ENCODE peak calls at places on chromosomes 11 and 22, in seven cellular contexts. One of them, this sample, is unnamed. For H3K4me1, the result is how much of the 10 kb centered on the place peaks cover.

GRCh38 chr11:11230802-11231562 is 122.1 kb downstream of the CSNK2A3 start:
- DNase-seq in A549: peak
- DNase-seq in uterus: no peak
- DNase-seq in adrenal gland: no peak
- DNase-seq in IMR-90: no peak
- DNase-seq in K562: peak
- DNase-seq in transverse colon: no peak
- DNase-seq in this sample: no peak

GRCh38 chr22:28442264-28442950 is 237.2 kb downstream of the TTC28 start:
- DNase-seq in transverse colon: peak
- DNase-seq in K562: peak
- DNase-seq in A549: no peak
- DNase-seq in uterus: peak
- DNase-seq in IMR-90: peak
- DNase-seq in adrenal gland: peak
- DNase-seq in this sample: peak

GRCh38 chr11:86443415-86443814 is 68.7 kb downstream of the CCDC81 start:
- DNase-seq in transverse colon: no peak
- DNase-seq in K562: no peak
- DNase-seq in A549: no peak
- DNase-seq in adrenal gland: no peak
- DNase-seq in uterus: no peak
- DNase-seq in IMR-90: no peak
- DNase-seq in this sample: no peak

GRCh38 chr11:18775492-18776292 is 15.9 kb downstream of the PTPN5 start:
- DNase-seq in K562: peak
- DNase-seq in adrenal gland: peak
- DNase-seq in IMR-90: peak
- DNase-seq in transverse colon: peak
- DNase-seq in A549: peak
- DNase-seq in uterus: no peak
- DNase-seq in this sample: peak

GRCh38 chr11:70578831-70579230 is 180.5 kb downstream of the CTTN start:
- DNase-seq in A549: no peak
- DNase-seq in adrenal gland: no peak
- DNase-seq in IMR-90: no peak
- DNase-seq in uterus: no peak
- DNase-seq in transverse colon: no peak
- DNase-seq in K562: no peak
- DNase-seq in this sample: no peak

GRCh38 chr11:14409891-14410290 is 50.9 kb upstream of the RRAS2 start:
- DNase-seq in IMR-90: no peak
- DNase-seq in adrenal gland: no peak
- DNase-seq in uterus: no peak
- DNase-seq in A549: no peak
- DNase-seq in transverse colon: no peak
- DNase-seq in K562: no peak
- DNase-seq in this sample: no peak

GRCh38 chr11:102012946-102013345 is 34.3 kb upstream of the CFAP300 start:
- DNase-seq in K562: no peak
- DNase-seq in A549: no peak
- DNase-seq in IMR-90: no peak
- DNase-seq in transverse colon: no peak
- DNase-seq in uterus: no peak
- DNase-seq in adrenal gland: no peak
- DNase-seq in this sample: no peak

GRCh38 chr11:44256673-44257291 is 53.2 kb downstream of the ALX4 start:
- DNase-seq in A549: no peak
- DNase-seq in uterus: no peak
- DNase-seq in adrenal gland: no peak
- DNase-seq in transverse colon: no peak
- DNase-seq in K562: no peak
- DNase-seq in IMR-90: no peak
- DNase-seq in this sample: no peak

GRCh38 chr22:49676230-49676629 is 151.4 kb downstream of the BRD1 start:
- DNase-seq in adrenal gland: no peak
- DNase-seq in transverse colon: no peak
- DNase-seq in K562: no peak
- DNase-seq in uterus: no peak
- DNase-seq in A549: no peak
- DNase-seq in IMR-90: no peak
- DNase-seq in this sample: no peak

GRCh38 chr11:74636633-74637184 is 44.3 kb downstream of the POLD3 start:
- DNase-seq in uterus: no peak
- DNase-seq in A549: peak
- DNase-seq in transverse colon: no peak
- DNase-seq in IMR-90: peak
- DNase-seq in adrenal gland: no peak
- DNase-seq in K562: peak
- DNase-seq in this sample: no peak

GRCh38 chr11:68574308-68574707 is 110.0 kb upstream of the GAL start:
- DNase-seq in IMR-90: peak
- DNase-seq in K562: no peak
- DNase-seq in adrenal gland: no peak
- DNase-seq in uterus: no peak
- DNase-seq in transverse colon: no peak
- DNase-seq in A549: no peak
- DNase-seq in this sample: no peak

DNA sequence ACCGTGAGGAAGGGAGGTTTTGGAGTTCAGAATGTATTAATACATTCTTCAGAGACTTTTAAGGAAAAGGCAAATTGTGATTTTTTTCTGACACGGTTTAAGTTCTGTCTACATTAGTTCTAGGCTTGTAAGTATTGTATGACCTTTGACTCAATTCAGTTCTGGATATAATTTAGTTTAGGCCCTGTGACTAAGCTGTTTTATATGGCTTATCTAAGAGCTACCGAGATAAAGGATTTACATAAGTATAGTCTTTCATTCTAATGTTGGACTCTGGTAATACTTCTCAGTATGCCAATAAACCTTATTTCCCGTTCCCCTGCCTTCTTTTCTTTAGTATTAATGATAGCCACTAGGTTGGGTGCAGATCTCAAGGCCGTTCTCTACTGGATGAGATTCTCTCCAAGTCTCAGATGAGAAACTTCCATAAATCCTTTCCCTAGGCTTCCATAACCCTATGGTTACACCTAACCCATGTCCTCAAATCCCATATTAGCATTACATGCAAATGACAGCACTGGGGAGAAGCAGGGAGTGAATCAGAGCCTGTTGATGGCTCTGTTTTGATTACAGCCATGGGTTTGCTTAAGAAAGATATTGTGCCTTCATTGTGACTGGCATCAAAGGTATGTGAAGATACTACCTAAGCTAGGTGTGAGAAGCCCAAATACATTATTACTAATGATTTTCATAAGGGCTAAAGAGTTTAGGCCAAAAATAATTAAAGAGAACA is 38.7 kb downstream of the BARX2 start:
- DNase-seq in IMR-90: no peak
- DNase-seq in uterus: no peak
- DNase-seq in transverse colon: no peak
- DNase-seq in adrenal gland: no peak
- DNase-seq in A549: no peak
- DNase-seq in K562: no peak
- DNase-seq in this sample: no peak
- H3K27ac ChIP-seq in IMR-90: no peak
- H3K27ac ChIP-seq in uterus: no peak
- H3K27ac ChIP-seq in transverse colon: peak
- H3K27ac ChIP-seq in adrenal gland: no peak
- H3K27ac ChIP-seq in A549: no peak
- H3K27ac ChIP-seq in K562: no peak
- H3K27ac ChIP-seq in this sample: no peak

GRCh38 chr11:60950933-60951610 is 904 bp downstream of the SLC15A3 start:
- DNase-seq in A549: no peak
- DNase-seq in adrenal gland: no peak
- DNase-seq in uterus: no peak
- DNase-seq in transverse colon: no peak
- DNase-seq in IMR-90: no peak
- DNase-seq in K562: no peak
- DNase-seq in this sample: no peak
- TF ChIP-seq POLR2A in A549: no peak
- TF ChIP-seq POLR2A in adrenal gland: no peak
- TF ChIP-seq POLR2A in uterus: no peak
- TF ChIP-seq POLR2A in transverse colon: no peak
- TF ChIP-seq POLR2A in IMR-90: no peak
- TF ChIP-seq POLR2A in K562: no peak
- TF ChIP-seq POLR2A in this sample: no peak

GRCh38 chr22:39353346-39353745 is 3.6 kb downstream of the SYNGR1 start:
- DNase-seq in K562: no peak
- DNase-seq in IMR-90: no peak
- DNase-seq in transverse colon: no peak
- DNase-seq in A549: no peak
- DNase-seq in adrenal gland: no peak
- DNase-seq in uterus: no peak
- DNase-seq in this sample: no peak

GRCh38 chr22:39351689-39352214 is 2.0 kb downstream of the SYNGR1 start:
- DNase-seq in K562: no peak
- DNase-seq in transverse colon: no peak
- DNase-seq in IMR-90: peak
- DNase-seq in adrenal gland: no peak
- DNase-seq in uterus: no peak
- DNase-seq in A549: no peak
- DNase-seq in this sample: no peak

GRCh38 chr22:39352301-39352867 is 2.6 kb downstream of the SYNGR1 start:
- DNase-seq in A549: no peak
- DNase-seq in IMR-90: no peak
- DNase-seq in K562: no peak
- DNase-seq in adrenal gland: no peak
- DNase-seq in uterus: no peak
- DNase-seq in transverse colon: no peak
- DNase-seq in this sample: peak

GRCh38 chr22:39356464-39356863 is 6.7 kb downstream of the SYNGR1 start:
- DNase-seq in IMR-90: no peak
- DNase-seq in uterus: no peak
- DNase-seq in K562: no peak
- DNase-seq in adrenal gland: no peak
- DNase-seq in A549: no peak
- DNase-seq in transverse colon: no peak
- DNase-seq in this sample: no peak

GRCh38 chr22:39355080-39355479 is 5.3 kb downstream of the SYNGR1 start:
- DNase-seq in uterus: no peak
- DNase-seq in A549: no peak
- DNase-seq in IMR-90: no peak
- DNase-seq in transverse colon: no peak
- DNase-seq in adrenal gland: no peak
- DNase-seq in K562: no peak
- DNase-seq in this sample: no peak
- H3K4me1 ChIP-seq in uterus: under half
- H3K4me1 ChIP-seq in A549: under half
- H3K4me1 ChIP-seq in IMR-90: under half
- H3K4me1 ChIP-seq in transverse colon: under half
- H3K4me1 ChIP-seq in adrenal gland: under half
- H3K4me1 ChIP-seq in K562: under half
- H3K4me1 ChIP-seq in this sample: under half

GRCh38 chr11:61083601-61084147 is 18.6 kb upstream of the CD5 start:
- DNase-seq in A549: no peak
- DNase-seq in uterus: no peak
- DNase-seq in adrenal gland: no peak
- DNase-seq in transverse colon: no peak
- DNase-seq in IMR-90: no peak
- DNase-seq in K562: no peak
- DNase-seq in this sample: no peak
- H3K27ac ChIP-seq in A549: no peak
- H3K27ac ChIP-seq in uterus: no peak
- H3K27ac ChIP-seq in adrenal gland: no peak
- H3K27ac ChIP-seq in transverse colon: no peak
- H3K27ac ChIP-seq in IMR-90: no peak
- H3K27ac ChIP-seq in K562: no peak
- H3K27ac ChIP-seq in this sample: no peak

GRCh38 chr11:8988329-8989234 is 15.2 kb downstream of the NRIP3 start:
- DNase-seq in transverse colon: no peak
- DNase-seq in K562: peak
- DNase-seq in uterus: no peak
- DNase-seq in adrenal gland: no peak
- DNase-seq in A549: no peak
- DNase-seq in IMR-90: peak
- DNase-seq in this sample: no peak
- TF ChIP-seq POLR2A in transverse colon: no peak
- TF ChIP-seq POLR2A in K562: no peak
- TF ChIP-seq POLR2A in uterus: no peak
- TF ChIP-seq POLR2A in adrenal gland: no peak
- TF ChIP-seq POLR2A in A549: no peak
- TF ChIP-seq POLR2A in IMR-90: no peak
- TF ChIP-seq POLR2A in this sample: no peak

GRCh38 chr22:42430486-42431125 is 1.6 kb downstream of the NFAM1 start:
- DNase-seq in A549: no peak
- DNase-seq in K562: no peak
- DNase-seq in IMR-90: no peak
- DNase-seq in adrenal gland: no peak
- DNase-seq in uterus: no peak
- DNase-seq in transverse colon: no peak
- DNase-seq in this sample: no peak

GRCh38 chr22:42428025-42428424 is 4.2 kb downstream of the NFAM1 start:
- DNase-seq in A549: no peak
- DNase-seq in adrenal gland: no peak
- DNase-seq in transverse colon: no peak
- DNase-seq in K562: no peak
- DNase-seq in uterus: no peak
- DNase-seq in IMR-90: no peak
- DNase-seq in this sample: no peak

GRCh38 chr22:42431401-42432019 is 693 bp downstream of the NFAM1 start:
- DNase-seq in uterus: no peak
- DNase-seq in transverse colon: no peak
- DNase-seq in IMR-90: no peak
- DNase-seq in A549: no peak
- DNase-seq in adrenal gland: no peak
- DNase-seq in K562: no peak
- DNase-seq in this sample: no peak

GRCh38 chr22:42427211-42427610 is 5.0 kb downstream of the NFAM1 start:
- DNase-seq in K562: no peak
- DNase-seq in uterus: no peak
- DNase-seq in IMR-90: no peak
- DNase-seq in A549: no peak
- DNase-seq in transverse colon: no peak
- DNase-seq in adrenal gland: no peak
- DNase-seq in this sample: no peak

DNA sequence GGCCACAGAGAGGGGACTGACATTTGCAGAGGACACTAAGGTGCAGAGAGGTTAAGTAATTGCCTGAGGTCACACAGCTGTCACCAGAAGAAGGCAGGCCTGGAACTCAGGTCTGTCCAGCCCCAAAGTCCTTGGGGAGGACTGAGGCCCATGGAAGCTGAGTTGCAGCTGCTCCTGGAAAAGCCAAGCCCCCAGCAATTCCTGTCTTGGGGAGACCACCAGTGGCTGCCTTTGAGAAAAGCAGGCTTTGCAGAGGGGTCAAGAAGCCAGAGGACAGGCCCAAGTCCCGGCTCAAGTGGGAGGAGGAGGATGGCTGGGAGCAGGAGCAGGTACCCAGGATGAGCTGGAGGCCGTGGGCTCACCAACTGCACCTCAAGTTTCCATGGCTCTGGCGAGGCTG is 3.4 kb downstream of the NFAM1 start:
- DNase-seq in K562: no peak
- DNase-seq in IMR-90: no peak
- DNase-seq in adrenal gland: no peak
- DNase-seq in uterus: no peak
- DNase-seq in transverse colon: no peak
- DNase-seq in A549: no peak
- DNase-seq in this sample: no peak
- H3K4me1 ChIP-seq in K562: under half
- H3K4me1 ChIP-seq in IMR-90: under half
- H3K4me1 ChIP-seq in adrenal gland: under half
- H3K4me1 ChIP-seq in uterus: under half
- H3K4me1 ChIP-seq in transverse colon: under half
- H3K4me1 ChIP-seq in A549: under half
- H3K4me1 ChIP-seq in this sample: under half

This sample was measured in heart left ventricle.